ENCODE peak calls at places on chromosomes 13 and 19, in four cellular contexts. M, N, H and R are unnamed samples.

GRCh38 chr13:73235385-73235784 is 176.6 kb downstream of the KLF5 start:
- DNase-seq in M (no peak), N (no peak), H (no peak), R (no peak)

GRCh38 chr13:57996717-57997116 is 365.2 kb downstream of the PCDH17 start:
- DNase-seq in M (no peak), N (no peak), H (no peak), R (no peak)

GRCh38 chr19:2043269-2043641 is 7.8 kb downstream of the MKNK2 start:
- DNase-seq in M (no peak), N (no peak), H (no peak), R (no peak)

GRCh38 chr19:16739546-16739945 is 19.9 kb downstream of the NWD1 start:
- DNase-seq in M (no peak), N (no peak), H (no peak), R (no peak)

GRCh38 chr19:3699071-3699740 is 1.1 kb downstream of the PIP5K1C start:
- DNase-seq in M (peak), N (no peak), H (no peak), R (peak)

GRCh38 chr19:8641908-8642547 is 11.6 kb downstream of the NFILZ start:
- DNase-seq in M (peak), N (no peak), H (peak), R (peak)

GRCh38 chr13:64675256-64675892 is 2554.8 kb downstream of the PCDH9 start:
- DNase-seq in M (no peak), N (no peak), H (peak), R (no peak)

GRCh38 chr13:91313103-91313502 is 34.4 kb upstream of the MIR17HG start:
- DNase-seq in M (peak), N (no peak), H (peak), R (peak)

GRCh38 chr19:823565-824121 is 1.9 kb upstream of the PLPPR3 start:
- DNase-seq in M (no peak), N (no peak), H (no peak), R (peak)

GRCh38 chr13:46170687-46171086 is 11.3 kb downstream of the LCP1 start:
- DNase-seq in M (no peak), N (no peak), H (peak), R (no peak)

GRCh38 chr19:20077791-20078463 is at the start of gene ZNF90:
- DNase-seq in M (peak), N (peak), H (peak), R (peak)

GRCh38 chr19:56821209-56821608 is 19.3 kb downstream of the PEG3 start:
- DNase-seq in M (no peak), N (no peak), H (no peak), R (no peak)

GRCh38 chr19:30969586-30969985 is 379.6 kb downstream of the TSHZ3 start:
- DNase-seq in M (no peak), N (no peak), H (no peak), R (no peak)

GRCh38 chr19:16417660-16418596 is 53.8 kb downstream of the EPS15L1 start:
- DNase-seq in M (peak), N (no peak), H (peak), R (peak)

GRCh38 chr13:45466359-45466758 is 1.6 kb downstream of the COG3 start:
- DNase-seq in M (no peak), N (no peak), H (no peak), R (no peak)

GRCh38 chr13:48590141-48590863 is 57.4 kb upstream of the RCBTB2 start:
- DNase-seq in M (no peak), N (no peak), H (no peak), R (no peak)

GRCh38 chr13:52128714-52129700 is at the start of gene NEK5:
- DNase-seq in M (peak), N (no peak), H (peak), R (peak)

GRCh38 chr13:111178417-111178816 is 63.3 kb downstream of the ARHGEF7 start:
- DNase-seq in M (no peak), N (no peak), H (no peak), R (no peak)

GRCh38 chr13:45511310-45512147 is 46.8 kb downstream of the COG3 start:
- DNase-seq in M (peak), N (peak), H (peak), R (peak)

GRCh38 chr13:73324842-73325241 is 266.0 kb downstream of the KLF5 start:
- DNase-seq in M (no peak), N (no peak), H (no peak), R (no peak)

GRCh38 chr13:110651726-110652230 is 36.4 kb downstream of the NAXD start:
- DNase-seq in M (no peak), N (no peak), H (no peak), R (no peak)

GRCh38 chr13:98478134-98479129 is 98.5 kb downstream of the STK24 start:
- DNase-seq in M (peak), N (peak), H (no peak), R (peak)

GRCh38 chr13:100409132-100409531 is 179.5 kb downstream of the GGACT start:
- DNase-seq in M (no peak), N (no peak), H (no peak), R (no peak)

GRCh38 chr19:13152854-13153626 is 2.8 kb downstream of the IER2 start:
- DNase-seq in M (peak), N (peak), H (peak), R (peak)

GRCh38 chr13:56015919-56016318 is 1124.8 kb upstream of the PRR20A start:
- DNase-seq in M (peak), N (no peak), H (no peak), R (no peak)

GRCh38 chr13:50521750-50522149 is 321.7 kb downstream of the DLEU7 start:
- DNase-seq in M (no peak), N (no peak), H (peak), R (no peak)

GRCh38 chr19:6738726-6739389 is 622 bp upstream of the TRIP10 start:
- DNase-seq in M (no peak), N (no peak), H (no peak), R (no peak)

GRCh38 chr19:6739390-6739883 is at the start of gene TRIP10:
- DNase-seq in M (peak), N (no peak), H (peak), R (peak)

GRCh38 chr19:6736917-6737283 is 480 bp downstream of the GPR108 start:
- DNase-seq in M (peak), N (no peak), H (no peak), R (no peak)

GRCh38 chr19:6737284-6737872 is at the start of gene GPR108:
- DNase-seq in M (peak), N (peak), H (peak), R (peak)

DNA sequence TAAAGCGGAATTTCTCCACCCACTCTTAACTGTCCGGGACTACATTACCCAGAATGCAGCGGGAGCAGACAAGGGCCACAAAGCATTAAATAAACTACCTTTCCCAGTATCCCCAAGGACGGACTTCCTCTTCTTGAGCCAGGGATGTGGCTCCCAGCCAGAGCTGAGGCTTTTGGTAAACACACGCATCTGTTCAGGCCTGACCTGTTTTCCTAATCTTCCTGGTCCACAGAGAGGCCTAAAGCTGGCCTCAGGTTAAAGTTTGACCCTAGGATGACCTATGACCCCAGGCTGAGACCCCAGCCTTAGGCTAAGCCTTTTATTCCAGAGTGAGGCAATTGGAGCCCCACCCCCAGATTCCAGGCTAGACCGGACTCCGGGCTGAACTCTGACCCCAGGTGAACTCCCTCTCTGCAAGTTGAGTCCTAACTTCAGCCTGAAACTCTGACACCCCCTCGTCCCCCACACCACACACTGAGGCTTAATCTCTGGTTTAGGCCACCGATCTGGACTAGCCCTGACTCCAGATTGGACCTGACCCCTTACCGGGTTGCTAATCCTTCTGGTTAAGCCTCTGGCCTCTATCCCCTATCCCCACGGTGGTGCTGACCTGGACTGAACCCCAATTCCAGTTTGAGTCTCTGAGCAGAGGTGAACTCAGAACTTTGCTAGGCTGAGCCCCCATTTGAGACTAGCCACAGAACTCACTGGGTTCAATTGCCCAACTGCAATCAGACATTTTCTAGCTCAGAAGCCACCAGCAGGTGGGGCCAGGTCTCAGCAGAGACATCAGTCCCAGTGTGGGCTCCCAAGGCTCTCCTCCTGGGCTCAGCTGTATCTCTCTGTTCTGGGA is 719 bp upstream of the GPR108 start:
- DNase-seq in M (no peak), N (no peak), H (peak), R (peak)
- TF ChIP-seq NFIC in M (peak), N (no peak), H (peak), R (peak)

DNA sequence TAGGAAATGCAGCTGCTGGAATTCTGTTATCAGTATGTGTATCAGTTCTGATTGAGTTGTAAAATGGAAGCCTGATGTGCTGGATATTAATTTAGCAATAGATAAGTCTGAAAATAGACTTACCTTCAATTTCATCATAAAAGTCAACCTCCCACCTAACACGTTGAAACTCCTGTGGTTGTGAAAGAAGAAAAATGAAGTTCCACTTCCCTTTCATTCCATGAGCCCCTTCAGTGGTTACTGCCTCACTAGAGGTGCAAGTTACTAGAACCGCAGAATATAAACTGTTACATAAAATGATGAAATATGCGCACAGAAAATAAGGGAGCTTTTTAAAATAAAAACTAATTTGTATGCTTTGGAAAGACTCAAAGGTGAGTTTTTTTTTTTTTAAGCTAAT is 249.2 kb downstream of the SHISA2 start:
- DNase-seq in M (no peak), N (no peak), H (no peak), R (no peak)
- TF ChIP-seq NFIC in M (no peak), N (no peak), H (no peak), R (no peak)

DNA sequence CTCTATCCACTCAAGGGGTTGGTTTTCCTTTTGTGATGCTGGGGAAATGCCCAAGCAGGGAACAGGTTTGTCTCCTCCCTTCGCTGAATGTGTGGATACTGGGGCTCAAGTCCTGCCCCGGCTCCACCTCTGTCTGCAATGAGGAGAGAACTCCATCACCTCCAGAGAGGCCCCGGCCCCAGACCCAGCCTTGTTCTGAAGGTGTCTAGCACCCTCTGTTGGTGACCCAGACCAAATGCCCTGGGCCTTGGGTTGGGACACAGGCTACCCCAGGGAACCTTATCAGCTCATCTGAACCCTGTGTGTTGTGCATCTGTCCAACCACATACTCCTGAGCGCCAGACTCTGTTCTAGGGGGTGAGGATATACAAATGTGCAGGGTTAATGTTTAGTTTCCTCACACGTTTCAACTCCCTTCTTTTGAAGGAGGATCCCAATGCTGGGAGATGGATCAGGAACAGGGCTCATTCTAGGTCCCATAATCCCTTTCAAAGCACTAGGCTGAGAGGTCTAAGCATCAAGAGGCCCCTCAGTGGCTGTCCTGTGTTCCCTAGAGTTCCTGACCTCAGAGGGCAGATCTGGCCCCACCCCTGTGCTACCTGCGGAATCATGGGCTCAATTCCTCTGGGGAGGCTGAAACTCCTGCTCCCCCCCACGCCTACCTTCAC is 112.5 kb upstream of the SLC7A1 start:
- DNase-seq in M (peak), N (no peak), H (peak), R (peak)
- TF ChIP-seq NFIC in M (no peak), N (no peak), H (no peak), R (no peak)

GRCh38 chr19:35730326-35730725 is 11.9 kb downstream of the IGFLR1 start:
- DNase-seq in M (no peak), N (no peak), H (no peak), R (no peak)

GRCh38 chr19:35732540-35733179 is 9.6 kb downstream of the IGFLR1 start:
- DNase-seq in M (no peak), N (no peak), H (no peak), R (no peak)

GRCh38 chr19:35729763-35730162 is 12.0 kb downstream of the KMT2B start:
- DNase-seq in M (no peak), N (no peak), H (no peak), R (no peak)

GRCh38 chr19:35731779-35732405 is 10.4 kb downstream of the IGFLR1 start:
- DNase-seq in M (no peak), N (no peak), H (no peak), R (no peak)

GRCh38 chr19:35731353-35731752 is 10.9 kb downstream of the IGFLR1 start:
- DNase-seq in M (no peak), N (no peak), H (no peak), R (no peak)
- TF ChIP-seq NFIC in M (no peak), N (no peak), H (no peak), R (no peak)

GRCh38 chr13:40064723-40065122 is 409.3 kb downstream of the COG6 start:
- DNase-seq in M (no peak), N (no peak), H (no peak), R (no peak)
- TF ChIP-seq NFIC in M (peak), N (no peak), H (no peak), R (no peak)

GRCh38 chr19:42528354-42529247 is at the start of gene CEACAM1:
- DNase-seq in M (no peak), N (no peak), H (peak), R (no peak)

GRCh38 chr19:42524943-42525342 is 3.3 kb downstream of the CEACAM1 start:
- DNase-seq in M (no peak), N (no peak), H (no peak), R (no peak)

GRCh38 chr19:42532881-42533280 is 4.6 kb upstream of the CEACAM1 start:
- DNase-seq in M (no peak), N (no peak), H (no peak), R (no peak)

GRCh38 chr19:42531313-42531712 is 3.0 kb upstream of the CEACAM1 start:
- DNase-seq in M (no peak), N (no peak), H (no peak), R (no peak)

DNA sequence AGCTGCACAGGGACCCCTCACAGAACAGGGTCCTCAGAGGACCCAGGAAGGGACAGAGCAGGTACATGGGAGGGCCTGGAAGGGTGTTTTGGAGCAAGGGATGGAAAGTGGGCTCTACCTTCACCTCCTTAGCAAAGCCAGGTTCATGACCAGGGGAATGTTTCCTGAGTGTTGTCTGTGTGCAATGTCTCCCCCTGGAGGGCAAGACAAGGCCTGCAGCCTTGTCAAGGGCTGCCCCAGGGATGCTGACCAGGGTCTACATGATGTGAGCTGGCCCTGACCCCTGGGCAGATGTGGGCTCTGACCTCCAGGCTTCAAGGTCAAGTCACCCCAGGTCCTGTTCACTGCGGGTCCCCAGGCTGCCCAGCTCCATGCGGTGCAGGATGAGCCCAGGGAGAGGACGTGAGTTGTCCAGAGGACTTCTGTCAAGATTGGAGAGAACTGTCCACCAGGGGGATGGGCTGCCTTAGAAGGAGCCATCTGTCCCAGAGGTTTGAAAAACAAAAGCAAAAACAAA is 1.0 kb upstream of the CEACAM1 start:
- DNase-seq in M (peak), N (no peak), H (peak), R (peak)
- TF ChIP-seq NFIC in M (no peak), N (no peak), H (no peak), R (peak)

DNA sequence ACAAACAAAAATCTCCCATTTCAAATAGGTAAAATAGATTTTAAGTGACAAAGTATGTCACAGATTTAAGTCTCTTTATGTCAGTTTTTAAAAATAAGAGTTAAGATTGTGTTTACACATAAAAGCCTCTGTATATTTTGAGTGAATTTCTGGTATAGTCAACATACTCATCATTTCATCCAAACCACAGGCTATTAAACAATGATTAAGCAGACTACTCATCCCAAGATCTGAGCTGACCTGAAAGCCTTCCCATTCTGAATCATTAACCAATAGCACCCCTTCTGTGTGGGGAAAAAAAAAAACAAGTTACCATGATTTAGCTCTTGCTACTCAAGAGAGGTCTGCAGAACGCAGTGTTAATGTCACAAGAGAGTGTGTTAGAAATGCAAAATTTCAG is 284.4 kb upstream of the NBEA start:
- DNase-seq in M (no peak), N (no peak), H (no peak), R (no peak)
- TF ChIP-seq NFIC in M (no peak), N (no peak), H (no peak), R (no peak)

GRCh38 chr19:48746738-48747575 is at the start of gene IZUMO1:
- DNase-seq in M (peak), N (no peak), H (no peak), R (peak)
- TF ChIP-seq NFIC in M (no peak), N (no peak), H (no peak), R (no peak)